ENCODE peak calls at places on chromosomes 7 and 10, in nine cellular contexts. E, C, X, Z, O, A, L, G and M are unnamed samples.

GRCh38 chr7:91068136-91068795 is 196.0 kb upstream of the FZD1 start:
- DNase-seq in E (no peak), C (no peak), X (no peak), Z (peak; percentile 43), O (no peak), A (no peak), L (no peak), G (no peak), M (no peak)

GRCh38 chr7:45684910-45685618 is 110.9 kb downstream of the ADCY1 start:
- DNase-seq in E (no peak), C (peak; percentile 47), X (peak; percentile 20), Z (no peak), O (no peak), A (peak; percentile 34), L (no peak), G (peak; percentile 49), M (no peak)

GRCh38 chr10:74103560-74104248 is 46.9 kb downstream of the AP3M1 start:
- DNase-seq in E (no peak), C (no peak), X (no peak), Z (peak; percentile 59), O (peak; percentile 36), A (no peak), L (no peak), G (no peak), M (no peak)

GRCh38 chr10:69434926-69435325 is 16.3 kb upstream of the TSPAN15 start:
- DNase-seq in E (no peak), C (peak; percentile 62), X (no peak), Z (no peak), O (no peak), A (no peak), L (no peak), G (no peak), M (no peak)

GRCh38 chr10:48242160-48242904 is 32.2 kb downstream of the FRMPD2 start:
- DNase-seq in E (peak; percentile 43), C (no peak), X (peak; percentile 45), Z (no peak), O (no peak), A (no peak), L (no peak), G (no peak), M (no peak)

GRCh38 chr10:42150428-42151061 is 487.8 kb downstream of the ZNF33B start:
- DNase-seq in E (no peak), C (peak; percentile 54), X (no peak), Z (peak; percentile 1), O (peak; percentile 3), A (no peak), L (no peak), G (no peak), M (no peak)

GRCh38 chr7:139034336-139034735 is 1.5 kb downstream of the ZC3HAV1L start:
- DNase-seq in E (no peak), C (no peak), X (no peak), Z (peak; percentile 66), O (no peak), A (no peak), L (no peak), G (no peak), M (no peak)

GRCh38 chr10:110872145-110872983 is 636 bp downstream of the PDCD4 start:
- DNase-seq in E (peak; percentile 83), C (peak; percentile 97), X (peak; percentile 82), Z (peak; percentile 89), O (peak; percentile 86), A (peak; percentile 77), L (peak; percentile 82), G (peak; percentile 52), M (peak; percentile 88)

GRCh38 chr7:42233166-42233565 is 3.8 kb downstream of the GLI3 start:
- DNase-seq in E (no peak), C (no peak), X (no peak), Z (peak; percentile 50), O (no peak), A (no peak), L (no peak), G (no peak), M (no peak)

GRCh38 chr10:119375574-119376265 is 166.8 kb downstream of the RGS10 start:
- DNase-seq in E (no peak), C (no peak), X (no peak), Z (peak; percentile 24), O (no peak), A (no peak), L (no peak), G (no peak), M (no peak)

GRCh38 chr10:93199221-93199681 is 125.6 kb downstream of the CYP26A1 start:
- DNase-seq in E (no peak), C (no peak), X (no peak), Z (peak; percentile 63), O (no peak), A (peak; percentile 92), L (peak; percentile 82), G (peak; percentile 46), M (no peak)

DNA sequence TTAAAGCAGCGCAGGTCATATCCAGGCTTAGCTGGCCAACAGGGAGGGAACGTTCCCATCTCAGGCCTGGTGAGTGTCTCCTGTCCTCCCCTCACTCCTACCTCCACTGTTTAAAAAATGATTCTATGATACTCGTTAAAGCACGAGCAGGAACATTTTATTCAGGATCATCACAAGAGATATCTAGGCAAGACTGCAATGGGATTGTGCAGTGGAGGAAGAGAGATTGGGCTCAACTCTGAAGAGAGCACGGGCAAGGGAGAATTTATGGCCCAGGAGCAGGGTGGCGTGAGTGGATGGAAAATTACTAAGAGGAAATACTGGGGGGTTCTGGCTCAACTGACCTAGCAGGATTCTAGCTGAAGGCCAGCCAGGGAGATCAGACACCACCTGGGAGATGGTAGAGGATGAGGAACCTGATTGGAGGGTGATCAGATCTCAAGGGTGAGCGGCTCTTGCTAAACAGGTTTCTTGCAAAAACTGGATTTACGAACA is 9.0 kb upstream of the HSPB1 start:
- DNase-seq in E (no peak), C (no peak), X (no peak), Z (no peak), O (no peak), A (no peak), L (no peak), G (peak; percentile 59), M (no peak)
- H3K4me1 ChIP-seq in E (peaks cover 4% of the 10 kb centered on the region), C (peaks cover 44% of the 10 kb centered on the region), X (peaks cover 18% of the 10 kb centered on the region), Z (peaks cover 58% of the 10 kb centered on the region), O (peaks cover 36% of the 10 kb centered on the region), A (peaks cover 54% of the 10 kb centered on the region), L (peaks cover 11% of the 10 kb centered on the region), G (peaks cover 29% of the 10 kb centered on the region), M (peaks cover 11% of the 10 kb centered on the region)

GRCh38 chr10:96576277-96576980 is 10.4 kb downstream of the TM9SF3 start:
- DNase-seq in E (no peak), C (no peak), X (no peak), Z (no peak), O (no peak), A (no peak), L (no peak), G (no peak), M (no peak)

GRCh38 chr10:96577037-96577436 is 9.8 kb downstream of the TM9SF3 start:
- DNase-seq in E (no peak), C (no peak), X (no peak), Z (no peak), O (no peak), A (no peak), L (no peak), G (peak; percentile 22), M (no peak)

GRCh38 chr10:96578633-96579032 is 8.2 kb downstream of the TM9SF3 start:
- DNase-seq in E (no peak), C (no peak), X (no peak), Z (no peak), O (no peak), A (no peak), L (no peak), G (no peak), M (no peak)

GRCh38 chr10:96578022-96578421 is 8.8 kb downstream of the TM9SF3 start:
- DNase-seq in E (no peak), C (no peak), X (no peak), Z (no peak), O (no peak), A (no peak), L (no peak), G (no peak), M (no peak)

GRCh38 chr10:96579133-96579532 is 7.7 kb downstream of the TM9SF3 start:
- DNase-seq in E (no peak), C (no peak), X (no peak), Z (no peak), O (no peak), A (no peak), L (no peak), G (no peak), M (no peak)
- H3K4me1 ChIP-seq in E (no peaks in the 10 kb centered on the region), C (peaks cover 75% of the 10 kb centered on the region), X (peaks cover 3% of the 10 kb centered on the region), Z (peaks cover 24% of the 10 kb centered on the region), O (no peaks in the 10 kb centered on the region), A (peaks cover 8% of the 10 kb centered on the region), L (peaks cover 19% of the 10 kb centered on the region), G (peaks cover 24% of the 10 kb centered on the region), M (peaks cover 1% of the 10 kb centered on the region)

DNA sequence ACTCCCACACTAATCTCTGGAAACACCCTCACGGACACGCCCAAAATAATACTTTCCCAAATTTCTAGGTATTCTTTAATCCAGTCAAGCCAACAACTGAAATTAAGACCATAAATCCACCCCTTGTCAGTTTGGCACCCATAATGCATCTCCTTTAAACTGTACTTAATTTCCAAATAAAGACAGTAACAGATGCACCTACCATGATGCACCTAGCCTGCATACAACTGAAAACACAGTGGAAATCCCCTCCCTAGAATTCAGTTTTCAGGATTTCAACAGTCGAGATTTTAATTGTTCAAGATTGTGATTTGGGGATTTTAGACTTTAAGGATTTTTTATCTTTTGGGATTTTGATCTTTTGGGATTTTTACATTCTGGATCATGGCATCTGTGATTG is 17.1 kb downstream of the STK17A start:
- DNase-seq in E (no peak), C (no peak), X (no peak), Z (no peak), O (no peak), A (no peak), L (no peak), G (no peak), M (no peak)
- H3K4me1 ChIP-seq in E (peaks cover 4% of the 10 kb centered on the region), C (peaks cover 78% of the 10 kb centered on the region), X (no peaks in the 10 kb centered on the region), Z (peaks cover 14% of the 10 kb centered on the region), O (peaks cover 9% of the 10 kb centered on the region), A (peaks cover 5% of the 10 kb centered on the region), L (no peaks in the 10 kb centered on the region), G (no peaks in the 10 kb centered on the region), M (no peaks in the 10 kb centered on the region)

GRCh38 chr10:32957341-32958084 is 517 bp downstream of the ITGB1 start:
- DNase-seq in E (peak; percentile 66), C (peak; percentile 92), X (peak; percentile 73), Z (peak; percentile 80), O (peak; percentile 82), A (peak; percentile 65), L (peak; percentile 73), G (peak; percentile 47), M (peak; percentile 45)

GRCh38 chr10:32958992-32959703 is 1.1 kb upstream of the ITGB1 start:
- DNase-seq in E (no peak), C (no peak), X (no peak), Z (peak; percentile 43), O (peak; percentile 25), A (no peak), L (no peak), G (no peak), M (no peak)

GRCh38 chr10:32960022-32960421 is 2.0 kb upstream of the ITGB1 start:
- DNase-seq in E (no peak), C (peak; percentile 61), X (no peak), Z (no peak), O (no peak), A (no peak), L (no peak), G (no peak), M (no peak)

GRCh38 chr10:32956365-32957197 is 1.4 kb downstream of the ITGB1 start:
- DNase-seq in E (no peak), C (peak; percentile 39), X (no peak), Z (no peak), O (no peak), A (no peak), L (no peak), G (no peak), M (no peak)

GRCh38 chr10:32958085-32958991 is at the start of gene ITGB1:
- DNase-seq in E (peak; percentile 97), C (peak; percentile 98), X (peak; percentile 95), Z (peak; percentile 99), O (peak; percentile 96), A (peak; percentile 99), L (peak; percentile 98), G (peak; percentile 96), M (peak; percentile 95)
- H3K4me1 ChIP-seq in E (peaks cover 8% of the 10 kb centered on the region), C (peaks cover 79% of the 10 kb centered on the region), X (peaks cover 16% of the 10 kb centered on the region), Z (peaks cover 52% of the 10 kb centered on the region), O (peaks cover 12% of the 10 kb centered on the region), A (peaks cover 59% of the 10 kb centered on the region), L (peaks cover 40% of the 10 kb centered on the region), G (no peaks in the 10 kb centered on the region), M (peaks cover 32% of the 10 kb centered on the region)